ENCODE peak calls at places on chromosome 1, in seven cellular contexts. One of them, this sample, is unnamed.

GRCh38 chr1:1212780-1213152 is 1.2 kb downstream of the TNFRSF4 start:
- DNase-seq in fibroblast of mammary gland: no peak
- DNase-seq in breast epithelium: no peak
- DNase-seq in endodermal cell: no peak
- DNase-seq in kidney: peak
- DNase-seq in heart right ventricle: peak
- DNase-seq in heart left ventricle: peak
- DNase-seq in this sample: no peak

GRCh38 chr1:32953495-32953894 is 11.1 kb downstream of the RNF19B start:
- DNase-seq in kidney: no peak
- DNase-seq in heart left ventricle: no peak
- DNase-seq in heart right ventricle: no peak
- DNase-seq in breast epithelium: no peak
- DNase-seq in fibroblast of mammary gland: peak
- DNase-seq in endodermal cell: no peak
- DNase-seq in this sample: no peak

GRCh38 chr1:153493343-153493960 is 33.0 kb upstream of the S100A7 start:
- DNase-seq in breast epithelium: no peak
- DNase-seq in fibroblast of mammary gland: no peak
- DNase-seq in heart right ventricle: no peak
- DNase-seq in endodermal cell: no peak
- DNase-seq in heart left ventricle: no peak
- DNase-seq in kidney: no peak
- DNase-seq in this sample: no peak

GRCh38 chr1:218837051-218837450 is 336.6 kb upstream of the LYPLAL1 start:
- DNase-seq in endodermal cell: no peak
- DNase-seq in kidney: no peak
- DNase-seq in fibroblast of mammary gland: peak
- DNase-seq in heart left ventricle: no peak
- DNase-seq in heart right ventricle: no peak
- DNase-seq in breast epithelium: no peak
- DNase-seq in this sample: no peak

GRCh38 chr1:21617126-21617738 is 51.9 kb downstream of the RAP1GAP start:
- DNase-seq in breast epithelium: no peak
- DNase-seq in heart right ventricle: no peak
- DNase-seq in endodermal cell: no peak
- DNase-seq in fibroblast of mammary gland: no peak
- DNase-seq in kidney: peak
- DNase-seq in heart left ventricle: no peak
- DNase-seq in this sample: no peak

GRCh38 chr1:93519196-93519825 is 71.4 kb downstream of the FNBP1L start:
- DNase-seq in heart left ventricle: no peak
- DNase-seq in fibroblast of mammary gland: peak
- DNase-seq in breast epithelium: no peak
- DNase-seq in kidney: no peak
- DNase-seq in heart right ventricle: no peak
- DNase-seq in endodermal cell: no peak
- DNase-seq in this sample: no peak

GRCh38 chr1:8841395-8841794 is 24.0 kb upstream of the RERE start:
- DNase-seq in heart right ventricle: no peak
- DNase-seq in heart left ventricle: no peak
- DNase-seq in breast epithelium: no peak
- DNase-seq in kidney: no peak
- DNase-seq in endodermal cell: no peak
- DNase-seq in fibroblast of mammary gland: no peak
- DNase-seq in this sample: no peak

GRCh38 chr1:98086796-98087195 is 166.0 kb upstream of the DPYD start:
- DNase-seq in heart right ventricle: no peak
- DNase-seq in heart left ventricle: no peak
- DNase-seq in breast epithelium: no peak
- DNase-seq in fibroblast of mammary gland: peak
- DNase-seq in endodermal cell: peak
- DNase-seq in kidney: no peak
- DNase-seq in this sample: no peak

GRCh38 chr1:178867670-178868069 is 3.2 kb downstream of the ANGPTL1 start:
- DNase-seq in fibroblast of mammary gland: peak
- DNase-seq in kidney: no peak
- DNase-seq in endodermal cell: no peak
- DNase-seq in heart right ventricle: no peak
- DNase-seq in heart left ventricle: no peak
- DNase-seq in breast epithelium: no peak
- DNase-seq in this sample: no peak

GRCh38 chr1:35929730-35930592 is 944 bp upstream of the AGO3 start:
- DNase-seq in heart right ventricle: peak
- DNase-seq in kidney: peak
- DNase-seq in fibroblast of mammary gland: peak
- DNase-seq in endodermal cell: peak
- DNase-seq in heart left ventricle: peak
- DNase-seq in breast epithelium: peak
- DNase-seq in this sample: no peak

GRCh38 chr1:228228601-228229074 is 20.8 kb downstream of the OBSCN start:
- DNase-seq in breast epithelium: no peak
- DNase-seq in heart left ventricle: no peak
- DNase-seq in endodermal cell: no peak
- DNase-seq in fibroblast of mammary gland: peak
- DNase-seq in heart right ventricle: no peak
- DNase-seq in kidney: no peak
- DNase-seq in this sample: no peak

GRCh38 chr1:83090195-83090594 is 908.7 kb downstream of the TTLL7 start:
- DNase-seq in heart right ventricle: no peak
- DNase-seq in fibroblast of mammary gland: no peak
- DNase-seq in breast epithelium: no peak
- DNase-seq in heart left ventricle: no peak
- DNase-seq in endodermal cell: no peak
- DNase-seq in kidney: no peak
- DNase-seq in this sample: no peak

GRCh38 chr1:46136711-46137110 is 4.3 kb upstream of the PIK3R3 start:
- DNase-seq in kidney: no peak
- DNase-seq in fibroblast of mammary gland: no peak
- DNase-seq in endodermal cell: no peak
- DNase-seq in heart right ventricle: no peak
- DNase-seq in heart left ventricle: no peak
- DNase-seq in breast epithelium: no peak
- DNase-seq in this sample: no peak

GRCh38 chr1:209249280-209249670 is 334.2 kb upstream of the CAMK1G start:
- DNase-seq in endodermal cell: peak
- DNase-seq in breast epithelium: no peak
- DNase-seq in kidney: no peak
- DNase-seq in fibroblast of mammary gland: no peak
- DNase-seq in heart left ventricle: no peak
- DNase-seq in heart right ventricle: no peak
- DNase-seq in this sample: no peak

GRCh38 chr1:44270666-44271628 is 57.7 kb downstream of the DMAP1 start:
- DNase-seq in heart right ventricle: no peak
- DNase-seq in kidney: no peak
- DNase-seq in endodermal cell: no peak
- DNase-seq in fibroblast of mammary gland: peak
- DNase-seq in heart left ventricle: no peak
- DNase-seq in breast epithelium: no peak
- DNase-seq in this sample: no peak

GRCh38 chr1:161502641-161503393 is 2.4 kb upstream of the FCGR2A start:
- DNase-seq in breast epithelium: no peak
- DNase-seq in kidney: no peak
- DNase-seq in fibroblast of mammary gland: peak
- DNase-seq in heart left ventricle: no peak
- DNase-seq in endodermal cell: no peak
- DNase-seq in heart right ventricle: no peak
- DNase-seq in this sample: no peak
- H3K4me3 ChIP-seq in breast epithelium: no peak
- H3K4me3 ChIP-seq in kidney: no peak
- H3K4me3 ChIP-seq in fibroblast of mammary gland: no peak
- H3K4me3 ChIP-seq in heart left ventricle: no peak
- H3K4me3 ChIP-seq in endodermal cell: no peak
- H3K4me3 ChIP-seq in heart right ventricle: no peak
- H3K4me3 ChIP-seq in this sample: no peak

GRCh38 chr1:156859523-156860112 is 701 bp upstream of the INSRR start:
- DNase-seq in fibroblast of mammary gland: no peak
- DNase-seq in endodermal cell: peak
- DNase-seq in kidney: peak
- DNase-seq in breast epithelium: peak
- DNase-seq in heart left ventricle: no peak
- DNase-seq in heart right ventricle: peak
- DNase-seq in this sample: no peak
- H3K4me3 ChIP-seq in fibroblast of mammary gland: peak
- H3K4me3 ChIP-seq in endodermal cell: peak
- H3K4me3 ChIP-seq in kidney: no peak
- H3K4me3 ChIP-seq in breast epithelium: peak
- H3K4me3 ChIP-seq in heart left ventricle: peak
- H3K4me3 ChIP-seq in heart right ventricle: no peak
- H3K4me3 ChIP-seq in this sample: no peak

GRCh38 chr1:109024651-109025050 is 17.3 kb downstream of the WDR47 start:
- DNase-seq in heart right ventricle: no peak
- DNase-seq in breast epithelium: no peak
- DNase-seq in endodermal cell: no peak
- DNase-seq in kidney: no peak
- DNase-seq in fibroblast of mammary gland: peak
- DNase-seq in heart left ventricle: no peak
- DNase-seq in this sample: no peak

GRCh38 chr1:109017134-109017533 is 24.8 kb downstream of the WDR47 start:
- DNase-seq in kidney: no peak
- DNase-seq in breast epithelium: no peak
- DNase-seq in endodermal cell: no peak
- DNase-seq in fibroblast of mammary gland: no peak
- DNase-seq in heart right ventricle: no peak
- DNase-seq in heart left ventricle: no peak
- DNase-seq in this sample: no peak

GRCh38 chr1:109025691-109026090 is 16.2 kb downstream of the WDR47 start:
- DNase-seq in endodermal cell: no peak
- DNase-seq in kidney: no peak
- DNase-seq in heart right ventricle: no peak
- DNase-seq in fibroblast of mammary gland: peak
- DNase-seq in heart left ventricle: no peak
- DNase-seq in breast epithelium: no peak
- DNase-seq in this sample: no peak

GRCh38 chr1:109020693-109021092 is 21.2 kb downstream of the WDR47 start:
- DNase-seq in heart right ventricle: no peak
- DNase-seq in kidney: no peak
- DNase-seq in breast epithelium: no peak
- DNase-seq in fibroblast of mammary gland: no peak
- DNase-seq in heart left ventricle: no peak
- DNase-seq in endodermal cell: no peak
- DNase-seq in this sample: no peak
- H3K4me3 ChIP-seq in heart right ventricle: no peak
- H3K4me3 ChIP-seq in kidney: no peak
- H3K4me3 ChIP-seq in breast epithelium: no peak
- H3K4me3 ChIP-seq in fibroblast of mammary gland: no peak
- H3K4me3 ChIP-seq in heart left ventricle: no peak
- H3K4me3 ChIP-seq in endodermal cell: no peak
- H3K4me3 ChIP-seq in this sample: no peak

GRCh38 chr1:2233468-2233867 is 5.3 kb downstream of the SKI start:
- DNase-seq in heart left ventricle: no peak
- DNase-seq in endodermal cell: peak
- DNase-seq in heart right ventricle: no peak
- DNase-seq in fibroblast of mammary gland: no peak
- DNase-seq in kidney: peak
- DNase-seq in breast epithelium: no peak
- DNase-seq in this sample: peak
- H3K4me3 ChIP-seq in heart left ventricle: peak
- H3K4me3 ChIP-seq in endodermal cell: no peak
- H3K4me3 ChIP-seq in heart right ventricle: no peak
- H3K4me3 ChIP-seq in fibroblast of mammary gland: peak
- H3K4me3 ChIP-seq in kidney: no peak
- H3K4me3 ChIP-seq in breast epithelium: peak
- H3K4me3 ChIP-seq in this sample: no peak

GRCh38 chr1:116827607-116828125 is 73.4 kb downstream of the CD2 start:
- DNase-seq in endodermal cell: no peak
- DNase-seq in kidney: no peak
- DNase-seq in breast epithelium: no peak
- DNase-seq in heart left ventricle: no peak
- DNase-seq in heart right ventricle: no peak
- DNase-seq in fibroblast of mammary gland: no peak
- DNase-seq in this sample: no peak

GRCh38 chr1:116825400-116825734 is 71.1 kb downstream of the CD2 start:
- DNase-seq in heart left ventricle: peak
- DNase-seq in heart right ventricle: peak
- DNase-seq in breast epithelium: no peak
- DNase-seq in fibroblast of mammary gland: no peak
- DNase-seq in kidney: no peak
- DNase-seq in endodermal cell: peak
- DNase-seq in this sample: no peak

GRCh38 chr1:116825735-116826438 is 71.7 kb downstream of the CD2 start:
- DNase-seq in fibroblast of mammary gland: no peak
- DNase-seq in kidney: no peak
- DNase-seq in heart left ventricle: peak
- DNase-seq in heart right ventricle: no peak
- DNase-seq in breast epithelium: no peak
- DNase-seq in endodermal cell: peak
- DNase-seq in this sample: no peak

GRCh38 chr1:116824631-116825399 is 70.6 kb downstream of the CD2 start:
- DNase-seq in kidney: no peak
- DNase-seq in heart right ventricle: no peak
- DNase-seq in breast epithelium: no peak
- DNase-seq in fibroblast of mammary gland: no peak
- DNase-seq in heart left ventricle: no peak
- DNase-seq in endodermal cell: peak
- DNase-seq in this sample: no peak

GRCh38 chr1:116826818-116827606 is 72.8 kb downstream of the CD2 start:
- DNase-seq in fibroblast of mammary gland: peak
- DNase-seq in heart right ventricle: no peak
- DNase-seq in endodermal cell: no peak
- DNase-seq in heart left ventricle: no peak
- DNase-seq in breast epithelium: no peak
- DNase-seq in kidney: no peak
- DNase-seq in this sample: no peak
- H3K4me3 ChIP-seq in fibroblast of mammary gland: no peak
- H3K4me3 ChIP-seq in heart right ventricle: no peak
- H3K4me3 ChIP-seq in endodermal cell: no peak
- H3K4me3 ChIP-seq in heart left ventricle: no peak
- H3K4me3 ChIP-seq in breast epithelium: no peak
- H3K4me3 ChIP-seq in kidney: no peak
- H3K4me3 ChIP-seq in this sample: no peak

GRCh38 chr1:201741763-201742342 is 87.1 kb upstream of the IPO9 start:
- DNase-seq in fibroblast of mammary gland: no peak
- DNase-seq in breast epithelium: no peak
- DNase-seq in kidney: no peak
- DNase-seq in endodermal cell: no peak
- DNase-seq in heart left ventricle: no peak
- DNase-seq in heart right ventricle: no peak
- DNase-seq in this sample: no peak

GRCh38 chr1:201739054-201739453 is 89.9 kb upstream of the IPO9 start:
- DNase-seq in kidney: no peak
- DNase-seq in endodermal cell: no peak
- DNase-seq in breast epithelium: no peak
- DNase-seq in fibroblast of mammary gland: no peak
- DNase-seq in heart left ventricle: peak
- DNase-seq in heart right ventricle: no peak
- DNase-seq in this sample: no peak

GRCh38 chr1:201739492-201740085 is 89.4 kb upstream of the IPO9 start:
- DNase-seq in breast epithelium: no peak
- DNase-seq in heart left ventricle: peak
- DNase-seq in kidney: peak
- DNase-seq in heart right ventricle: peak
- DNase-seq in fibroblast of mammary gland: no peak
- DNase-seq in endodermal cell: peak
- DNase-seq in this sample: peak

GRCh38 chr1:201740086-201740541 is 88.8 kb upstream of the IPO9 start:
- DNase-seq in heart right ventricle: no peak
- DNase-seq in breast epithelium: no peak
- DNase-seq in fibroblast of mammary gland: no peak
- DNase-seq in kidney: no peak
- DNase-seq in heart left ventricle: no peak
- DNase-seq in endodermal cell: peak
- DNase-seq in this sample: no peak

GRCh38 chr1:201740609-201741231 is 88.2 kb upstream of the IPO9 start:
- DNase-seq in kidney: no peak
- DNase-seq in breast epithelium: no peak
- DNase-seq in endodermal cell: peak
- DNase-seq in fibroblast of mammary gland: no peak
- DNase-seq in heart right ventricle: no peak
- DNase-seq in heart left ventricle: no peak
- DNase-seq in this sample: no peak
- H3K4me3 ChIP-seq in kidney: peak
- H3K4me3 ChIP-seq in breast epithelium: peak
- H3K4me3 ChIP-seq in endodermal cell: peak
- H3K4me3 ChIP-seq in fibroblast of mammary gland: peak
- H3K4me3 ChIP-seq in heart right ventricle: peak
- H3K4me3 ChIP-seq in heart left ventricle: peak
- H3K4me3 ChIP-seq in this sample: peak

This sample was measured in lower leg skin.